ENCODE peak calls at places on chromosomes 12 and 14, in seven cellular contexts. Z is HCT116, H is PC-3, A is OCI-LY7, O is GM23338, I is hepatocyte, K is SK-N-SH. P is an unnamed sample.
A peak's percentile ranks its signal among the peaks of the same experiment; 100 is the strongest.

GRCh38 chr14:63676615-63677014 is 34.9 kb upstream of the WDR89 start:
- DNase-seq in Z (no peak), H (no peak), A (no peak), O (no peak), I (no peak), K (no peak), P (no peak)

GRCh38 chr12:4997939-4998338 is 45.7 kb upstream of the KCNA5 start:
- DNase-seq in Z (no peak), H (peak; percentile 59), A (no peak), O (no peak), I (peak; percentile 44), K (no peak), P (peak; percentile 96)

GRCh38 chr14:80055226-80055625 is 156.1 kb downstream of the DIO2 start:
- DNase-seq in Z (no peak), H (peak; percentile 35), A (no peak), O (no peak), I (no peak), K (no peak), P (peak; percentile 13)

GRCh38 chr12:131066207-131066885 is 112.6 kb downstream of the ADGRD1 start:
- DNase-seq in Z (no peak), H (no peak), A (no peak), O (no peak), I (no peak), K (no peak), P (no peak)

GRCh38 chr14:69812725-69813124 is 15.7 kb upstream of the SLC10A1 start:
- DNase-seq in Z (no peak), H (peak; percentile 24), A (no peak), O (no peak), I (no peak), K (no peak), P (no peak)

GRCh38 chr12:94649349-94650142 is 811 bp downstream of the TMCC3 start:
- DNase-seq in Z (no peak), H (peak; percentile 40), A (no peak), O (peak; percentile 67), I (peak; percentile 67), K (peak; percentile 82), P (peak; percentile 64)

GRCh38 chr14:88079624-88080023 is 74.7 kb downstream of the GPR65 start:
- DNase-seq in Z (no peak), H (no peak), A (no peak), O (no peak), I (no peak), K (no peak), P (no peak)

GRCh38 chr12:1885605-1886245 is 32.7 kb downstream of the CACNA2D4 start:
- DNase-seq in Z (no peak), H (no peak), A (no peak), O (no peak), I (no peak), K (no peak), P (no peak)

GRCh38 chr12:121295746-121296617 is 527 bp downstream of the CAMKK2 start:
- DNase-seq in Z (no peak), H (peak; percentile 21), A (peak; percentile 26), O (peak; percentile 44), I (peak; percentile 68), K (peak; percentile 64), P (peak; percentile 63)

GRCh38 chr14:83706555-83706954 is 1823.4 kb upstream of the FLRT2 start:
- DNase-seq in Z (no peak), H (no peak), A (no peak), O (peak; percentile 93), I (no peak), K (peak; percentile 1), P (no peak)
- H3K9me2 ChIP-seq in Z (no peaks in the 10 kb centered on the region), H (no peaks in the 10 kb centered on the region), A (no peaks in the 10 kb centered on the region), O (peaks cover 10% of the 10 kb centered on the region), I (no peaks in the 10 kb centered on the region), K (no peaks in the 10 kb centered on the region), P (no peaks in the 10 kb centered on the region)

DNA sequence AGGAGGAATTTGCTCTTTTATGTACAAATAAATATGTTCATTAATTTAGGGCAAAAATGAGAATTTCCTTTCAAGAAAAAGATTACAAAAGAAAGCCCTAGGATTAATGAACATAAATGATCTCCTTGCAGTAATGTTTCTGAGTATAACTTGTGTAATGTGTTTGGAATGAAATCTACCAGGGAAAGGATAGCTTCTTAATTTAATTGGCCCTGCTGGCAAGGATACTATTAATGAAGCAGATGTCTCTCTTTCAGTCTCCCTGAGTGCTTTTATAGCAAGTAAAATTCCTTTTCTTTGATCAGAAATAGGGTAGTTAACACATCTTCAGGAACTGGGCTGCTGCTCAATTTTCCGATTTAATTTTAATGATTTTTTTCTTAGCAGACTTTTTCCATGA is 379.4 kb upstream of the PDE3A start:
- DNase-seq in Z (no peak), H (no peak), A (no peak), O (no peak), I (no peak), K (no peak), P (peak; percentile 13)
- H3K4me2 ChIP-seq in Z (no peak overlapping the region), H (no peak overlapping the region), A (no peak overlapping the region), O (no peak overlapping the region), I (no peak overlapping the region), K (no peak overlapping the region), P (peak overlapping the region; percentile 46)

GRCh38 chr14:72292689-72293024 is 360.4 kb downstream of the RGS6 start:
- DNase-seq in Z (no peak), H (no peak), A (no peak), O (no peak), I (no peak), K (no peak), P (no peak)

GRCh38 chr14:72291908-72292688 is 359.9 kb downstream of the RGS6 start:
- DNase-seq in Z (peak; percentile 15), H (peak; percentile 85), A (peak; percentile 20), O (peak; percentile 79), I (peak; percentile 65), K (peak; percentile 31), P (peak; percentile 76)
- H3K9me2 ChIP-seq in Z (no peaks in the 10 kb centered on the region), H (no peaks in the 10 kb centered on the region), A (no peaks in the 10 kb centered on the region), O (peaks cover 9% of the 10 kb centered on the region), I (no peaks in the 10 kb centered on the region), K (no peaks in the 10 kb centered on the region), P (no peaks in the 10 kb centered on the region)

DNA sequence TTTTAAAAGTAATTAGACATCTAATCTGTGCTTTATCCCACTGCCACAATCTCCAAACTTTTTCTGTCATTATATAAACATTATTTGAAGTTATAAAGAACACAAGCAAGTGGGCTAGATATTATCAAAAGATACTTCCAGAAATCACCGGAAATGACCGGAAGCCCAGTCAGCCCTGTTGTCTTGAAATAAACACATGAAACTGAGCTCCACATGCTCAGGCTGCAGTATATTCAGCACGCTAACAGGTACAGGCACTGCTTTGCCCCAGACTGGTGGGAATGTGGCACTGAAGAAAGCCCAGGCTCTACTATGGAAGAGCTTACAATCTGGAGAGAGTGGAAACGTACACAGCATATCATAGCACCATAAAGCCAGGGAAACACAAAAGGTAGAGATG is 158.9 kb upstream of the PLEKHG7 start:
- DNase-seq in Z (no peak), H (peak; percentile 8), A (peak; percentile 44), O (no peak), I (no peak), K (no peak), P (no peak)
- H3K4me2 ChIP-seq in Z (no peak overlapping the region), H (peak overlapping the region; percentile 44), A (peak overlapping the region; percentile 53), O (no peak overlapping the region), I (peak overlapping the region; percentile 35), K (no peak overlapping the region), P (no peak overlapping the region)

GRCh38 chr14:26887842-26888241 is 290.0 kb upstream of the NOVA1 start:
- DNase-seq in Z (no peak), H (no peak), A (no peak), O (no peak), I (no peak), K (no peak), P (peak; percentile 11)

DNA sequence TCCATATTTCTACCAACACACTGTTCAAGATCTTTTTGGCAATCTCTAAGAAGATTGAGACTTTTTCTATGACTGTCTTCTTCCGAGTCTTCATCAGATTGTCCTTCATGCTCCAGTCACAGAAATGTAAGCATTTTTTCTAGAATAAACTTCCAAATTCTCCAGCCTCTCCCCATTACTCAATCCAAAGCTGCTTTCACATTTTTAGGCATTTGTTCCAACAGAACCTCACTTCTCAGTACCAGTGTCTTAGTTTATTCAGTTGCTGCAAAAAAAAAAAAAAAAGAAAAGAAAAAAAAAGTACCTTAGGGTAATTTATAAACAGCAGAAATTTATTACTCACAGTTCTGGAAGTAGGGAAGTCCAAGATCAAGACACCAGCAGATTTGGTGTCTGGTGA is 290.8 kb upstream of the NOVA1 start:
- DNase-seq in Z (no peak), H (no peak), A (no peak), O (no peak), I (no peak), K (no peak), P (no peak)
- H3K9me2 ChIP-seq in Z (no peaks in the 10 kb centered on the region), H (no peaks in the 10 kb centered on the region), A (no peaks in the 10 kb centered on the region), O (no peaks in the 10 kb centered on the region), I (no peaks in the 10 kb centered on the region), K (no peaks in the 10 kb centered on the region), P (no peaks in the 10 kb centered on the region)

DNA sequence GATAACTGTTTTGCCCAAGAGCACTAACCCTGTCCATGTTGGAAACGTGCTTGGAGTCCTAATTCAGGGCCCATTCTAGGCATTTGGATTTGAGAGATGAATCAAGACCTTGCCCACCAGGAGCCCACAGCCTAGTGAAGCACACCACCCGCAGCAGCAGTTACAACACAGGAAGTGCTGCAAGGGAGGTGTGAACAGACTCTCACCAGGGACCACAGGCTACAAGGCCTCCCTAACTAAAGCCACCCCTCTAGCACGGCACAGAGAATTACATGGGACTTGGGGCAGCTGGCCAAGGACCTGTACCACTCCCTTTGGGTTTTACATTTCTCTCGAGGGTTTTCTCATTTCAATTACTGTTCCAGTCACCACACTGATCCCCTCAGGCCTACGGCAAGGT is 49.4 kb upstream of the FOXN3 start:
- DNase-seq in Z (no peak), H (no peak), A (no peak), O (no peak), I (no peak), K (no peak), P (no peak)
- H3K4me2 ChIP-seq in Z (no peak overlapping the region), H (no peak overlapping the region), A (no peak overlapping the region), O (no peak overlapping the region), I (no peak overlapping the region), K (no peak overlapping the region), P (no peak overlapping the region)

GRCh38 chr12:104171785-104172563 is 34.0 kb upstream of the NFYB start:
- DNase-seq in Z (no peak), H (no peak), A (no peak), O (peak; percentile 65), I (no peak), K (peak; percentile 59), P (no peak)
- H3K9me2 ChIP-seq in Z (no peaks in the 10 kb centered on the region), H (no peaks in the 10 kb centered on the region), A (no peaks in the 10 kb centered on the region), O (no peaks in the 10 kb centered on the region), I (no peaks in the 10 kb centered on the region), K (no peaks in the 10 kb centered on the region), P (no peaks in the 10 kb centered on the region)

DNA sequence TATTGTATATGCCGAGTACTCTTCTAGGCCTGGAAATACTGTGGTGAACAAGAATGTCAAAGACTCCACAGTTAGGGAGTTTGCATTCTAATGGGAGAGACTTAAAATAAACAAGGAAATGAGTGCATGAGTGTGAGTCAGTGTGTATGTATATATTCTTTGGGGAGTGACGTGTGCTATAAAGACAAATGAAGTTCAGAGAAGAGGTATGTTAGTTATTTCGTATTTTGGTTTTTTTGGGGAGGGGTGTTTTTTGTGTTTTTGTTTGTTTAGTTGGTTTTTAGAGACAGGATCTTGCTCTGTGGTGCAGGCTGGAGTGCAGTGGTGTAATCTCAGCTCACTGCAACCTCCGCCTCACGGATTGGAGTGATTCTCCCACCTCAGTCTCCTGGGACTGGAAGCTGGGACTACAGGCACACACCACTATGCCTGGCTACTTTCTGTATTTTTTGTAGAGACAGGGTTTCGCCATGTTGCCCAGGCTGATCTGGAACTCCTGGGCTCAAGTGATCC is 74.3 kb downstream of the SRGAP1 start:
- DNase-seq in Z (no peak), H (peak; percentile 95), A (no peak), O (no peak), I (peak; percentile 22), K (no peak), P (peak; percentile 85)
- H3K4me2 ChIP-seq in Z (peak overlapping the region; percentile 71), H (peak overlapping the region; percentile 82), A (no peak overlapping the region), O (no peak overlapping the region), I (peak overlapping the region; percentile 63), K (peak overlapping the region; percentile 53), P (peak overlapping the region; percentile 55)

GRCh38 chr14:90355540-90356518 is 24.1 kb upstream of the NRDE2 start:
- DNase-seq in Z (no peak), H (no peak), A (no peak), O (no peak), I (peak; percentile 28), K (no peak), P (peak; percentile 48)
- H3K9me2 ChIP-seq in Z (no peaks in the 10 kb centered on the region), H (no peaks in the 10 kb centered on the region), A (no peaks in the 10 kb centered on the region), O (no peaks in the 10 kb centered on the region), I (no peaks in the 10 kb centered on the region), K (no peaks in the 10 kb centered on the region), P (no peaks in the 10 kb centered on the region)